ENCODE peak calls at places on chromosome 3, in six cellular contexts. X is endothelial cell; Z is AG09309; K is germinal center; F is GM19239; Q is stimulated activated CD8-positive, alpha-beta memory T cell treated with anti-CD3 and anti-CD28 coated beads, Interleukin-7, amount 100 ng/mL, for 1 hour. Y is an unnamed sample.

GRCh38 chr3:128322030-128323022 is 144.4 kb downstream of the DNAJB8 start:
- DNase-seq in X (peak; percentile 77), Z (no peak), K (peak; percentile 15), F (no peak), Q (no peak), Y (no peak)

GRCh38 chr3:50125541-50126286 is 29.4 kb upstream of the SEMA3F start:
- DNase-seq in X (no peak), Z (no peak), K (no peak), F (no peak), Q (no peak), Y (no peak)

GRCh38 chr3:64422932-64423331 is 197.7 kb upstream of the PRICKLE2 start:
- DNase-seq in X (no peak), Z (no peak), K (no peak), F (no peak), Q (no peak), Y (no peak)

GRCh38 chr3:98563661-98564281 is 29.6 kb downstream of the CPOX start:
- DNase-seq in X (no peak), Z (peak; percentile 41), K (no peak), F (no peak), Q (no peak), Y (peak; percentile 38)

GRCh38 chr3:15114466-15115358 is 15.8 kb upstream of the RBSN start:
- DNase-seq in X (no peak), Z (no peak), K (no peak), F (no peak), Q (no peak), Y (no peak)

GRCh38 chr3:143016321-143016972 is 15.1 kb downstream of the U2SURP start:
- DNase-seq in X (no peak), Z (no peak), K (peak; percentile 18), F (no peak), Q (no peak), Y (no peak)

GRCh38 chr3:170469151-170470062 is 50.7 kb downstream of the CLDN11 start:
- DNase-seq in X (no peak), Z (peak; percentile 89), K (no peak), F (no peak), Q (no peak), Y (no peak)

GRCh38 chr3:134471521-134472193 is 14.1 kb downstream of the ANAPC13 start:
- DNase-seq in X (no peak), Z (no peak), K (no peak), F (no peak), Q (no peak), Y (no peak)

GRCh38 chr3:159637895-159638542 is 350.6 kb upstream of the IL12A start:
- DNase-seq in X (no peak), Z (no peak), K (no peak), F (no peak), Q (no peak), Y (peak; percentile 22)

GRCh38 chr3:72255736-72256559 is 471.0 kb upstream of the PROK2 start:
- DNase-seq in X (no peak), Z (no peak), K (peak; percentile 72), F (no peak), Q (no peak), Y (no peak)

GRCh38 chr3:85670626-85671025 is 711.8 kb downstream of the CADM2 start:
- DNase-seq in X (no peak), Z (no peak), K (no peak), F (no peak), Q (no peak), Y (no peak)

GRCh38 chr3:151228291-151229125 is 25.5 kb upstream of the GPR171 start:
- DNase-seq in X (no peak), Z (no peak), K (no peak), F (no peak), Q (no peak), Y (peak; percentile 48)

GRCh38 chr3:158167737-158168469 is 58.0 kb downstream of the RSRC1 start:
- DNase-seq in X (no peak), Z (peak; percentile 96), K (no peak), F (no peak), Q (no peak), Y (peak; percentile 95)

GRCh38 chr3:134852893-134853351 is 57.9 kb downstream of the EPHB1 start:
- DNase-seq in X (no peak), Z (no peak), K (peak; percentile 75), F (peak; percentile 58), Q (no peak), Y (no peak)

GRCh38 chr3:108378153-108378951 is 82.0 kb downstream of the HHLA2 start:
- DNase-seq in X (no peak), Z (no peak), K (no peak), F (no peak), Q (no peak), Y (no peak)

GRCh38 chr3:172707967-172708366 is 2.9 kb downstream of the NCEH1 start:
- DNase-seq in X (no peak), Z (peak; percentile 66), K (no peak), F (no peak), Q (no peak), Y (no peak)

GRCh38 chr3:105957722-105958121 is 88.9 kb upstream of the CBLB start:
- DNase-seq in X (no peak), Z (peak; percentile 63), K (no peak), F (no peak), Q (no peak), Y (no peak)

GRCh38 chr3:99498544-99499234 is 139.7 kb upstream of the COL8A1 start:
- DNase-seq in X (no peak), Z (no peak), K (no peak), F (no peak), Q (no peak), Y (no peak)

GRCh38 chr3:76728411-76728810 is 311.5 kb upstream of the ROBO2 start:
- DNase-seq in X (no peak), Z (no peak), K (no peak), F (no peak), Q (no peak), Y (no peak)

GRCh38 chr3:146374146-146374545 is 95.2 kb downstream of the PLSCR2 start:
- DNase-seq in X (no peak), Z (no peak), K (no peak), F (no peak), Q (no peak), Y (no peak)

GRCh38 chr3:194296448-194296831 is 54.7 kb downstream of the CPN2 start:
- DNase-seq in X (no peak), Z (no peak), K (no peak), F (no peak), Q (no peak), Y (peak; percentile 72)

GRCh38 chr3:43810797-43811196 is 120.1 kb downstream of the ABHD5 start:
- DNase-seq in X (no peak), Z (no peak), K (no peak), F (no peak), Q (no peak), Y (no peak)

GRCh38 chr3:191376742-191377141 is 46.4 kb upstream of the UTS2B start:
- DNase-seq in X (no peak), Z (peak; percentile 64), K (no peak), F (no peak), Q (no peak), Y (peak; percentile 62)

GRCh38 chr3:56919137-56919796 is 117.5 kb upstream of the ARHGEF3 start:
- DNase-seq in X (no peak), Z (no peak), K (no peak), F (no peak), Q (no peak), Y (no peak)